ENCODE peak calls at places on chromosomes 11 and 22, in eight cellular contexts. K is right atrium auricular region; J is GM23248; N is PC-3; T is lung; O is mammary epithelial cell; B is heart right ventricle; R is CD8-positive, alpha-beta memory T cell. G is an unnamed sample.

GRCh38 chr11:92123540-92123939 is 101.1 kb upstream of the FAT3 start:
- DNase-seq in K (no peak), J (peak; percentile 56), N (peak; percentile 68), T (no peak), O (peak; percentile 72), B (no peak), R (no peak), G (no peak)

GRCh38 chr11:22337571-22338464 is at the start of gene SLC17A6:
- DNase-seq in K (no peak), J (peak; percentile 59), N (peak; percentile 57), T (no peak), O (peak; percentile 31), B (peak; percentile 28), R (no peak), G (peak; percentile 5)

GRCh38 chr11:120400564-120401364 is 64.6 kb downstream of the ARHGEF12 start:
- DNase-seq in K (peak; percentile 59), J (peak; percentile 97), N (peak; percentile 97), T (peak; percentile 33), O (peak; percentile 97), B (peak; percentile 25), R (no peak), G (peak; percentile 92)

GRCh38 chr11:68373810-68374501 is 61.6 kb downstream of the LRP5 start:
- DNase-seq in K (peak; percentile 83), J (peak; percentile 50), N (no peak), T (no peak), O (no peak), B (peak; percentile 62), R (no peak), G (peak; percentile 50)

GRCh38 chr11:66324626-66325025 is 7.8 kb upstream of the CD248 start:
- DNase-seq in K (no peak), J (peak; percentile 77), N (no peak), T (no peak), O (no peak), B (no peak), R (no peak), G (no peak)

GRCh38 chr11:8090756-8091155 is 9.7 kb downstream of the TUB start:
- DNase-seq in K (no peak), J (peak; percentile 43), N (peak; percentile 30), T (no peak), O (no peak), B (no peak), R (no peak), G (no peak)

GRCh38 chr11:32858731-32859130 is 29.0 kb downstream of the PRRG4 start:
- DNase-seq in K (no peak), J (no peak), N (peak; percentile 16), T (no peak), O (no peak), B (no peak), R (no peak), G (no peak)

GRCh38 chr22:30062256-30062655 is 18.0 kb upstream of the HORMAD2 start:
- DNase-seq in K (no peak), J (no peak), N (no peak), T (no peak), O (no peak), B (no peak), R (no peak), G (no peak)

GRCh38 chr22:43053176-43053575 is 36.0 kb downstream of the TTLL1 start:
- DNase-seq in K (no peak), J (no peak), N (peak; percentile 16), T (no peak), O (no peak), B (no peak), R (no peak), G (no peak)

GRCh38 chr22:24011735-24012068 is 598 bp downstream of the CABIN1 start:
- DNase-seq in K (no peak), J (peak; percentile 34), N (peak; percentile 10), T (no peak), O (no peak), B (no peak), R (no peak), G (peak; percentile 52)

DNA sequence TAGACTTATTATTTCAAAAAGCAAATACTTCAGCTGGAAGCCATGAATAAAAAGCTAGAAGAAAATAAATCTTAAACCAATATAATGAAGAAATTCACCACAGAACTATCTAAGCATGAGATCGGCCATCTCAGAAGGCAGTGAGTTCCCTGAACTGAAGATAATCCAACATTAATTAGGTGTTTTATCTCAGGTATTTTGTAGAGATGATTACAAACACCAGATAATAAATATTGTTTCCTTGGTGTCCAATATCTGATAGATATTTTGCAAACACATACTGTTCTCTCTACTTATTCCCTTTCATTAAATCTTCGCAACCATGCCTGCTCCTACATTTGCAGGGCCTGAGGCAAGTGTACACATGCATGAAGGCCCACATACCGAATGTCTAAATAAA is 26.0 kb upstream of the FAM181B start:
- DNase-seq in K (no peak), J (no peak), N (no peak), T (no peak), O (no peak), B (no peak), R (no peak), G (no peak)
- H3K4me1 ChIP-seq in K (peaks cover 13% of the 10 kb centered on the region), J (no peaks in the 10 kb centered on the region), N (no peaks in the 10 kb centered on the region), T (no peaks in the 10 kb centered on the region), O (no peaks in the 10 kb centered on the region), B (no peaks in the 10 kb centered on the region), R (peaks cover 19% of the 10 kb centered on the region), G (no peaks in the 10 kb centered on the region)

DNA sequence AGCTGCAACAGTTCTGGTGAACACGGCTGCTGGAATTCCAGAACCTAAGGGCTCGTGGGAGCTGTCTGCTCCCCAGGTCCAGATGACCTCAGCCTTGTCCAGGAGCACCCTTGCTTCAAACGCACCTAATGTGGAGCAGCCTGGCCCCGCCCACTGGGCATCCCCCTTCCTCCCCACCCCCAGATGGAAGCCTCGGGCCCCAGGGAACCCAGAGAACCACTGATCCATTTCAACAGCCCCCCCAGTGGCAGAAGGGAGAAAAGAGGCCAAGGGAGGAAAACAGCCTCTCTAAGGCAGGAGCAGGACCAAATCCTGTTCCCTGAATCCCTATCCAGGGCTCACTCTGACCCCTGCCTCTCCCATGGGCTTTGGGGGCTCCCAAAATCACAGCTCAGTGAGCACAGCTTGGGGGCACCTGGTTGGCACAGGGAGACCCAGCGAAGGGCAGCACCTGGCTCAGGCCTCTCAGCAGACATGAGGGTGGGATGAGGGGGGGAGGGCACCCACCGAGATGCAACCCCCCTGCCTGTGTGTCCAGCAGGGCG is 1.2 kb downstream of the CYTH4 start:
- DNase-seq in K (no peak), J (peak; percentile 21), N (no peak), T (no peak), O (no peak), B (no peak), R (no peak), G (peak; percentile 20)
- H3K4me3 ChIP-seq in K (peak overlapping the region; percentile 25), J (no peak overlapping the region), N (no peak overlapping the region), T (no peak overlapping the region), O (no peak overlapping the region), B (peak overlapping the region; percentile 75), R (peak overlapping the region; percentile 89), G (peak overlapping the region; percentile 49)

GRCh38 chr11:20839231-20839630 is 169.8 kb downstream of the NELL1 start:
- DNase-seq in K (no peak), J (no peak), N (no peak), T (no peak), O (no peak), B (no peak), R (no peak), G (no peak)

GRCh38 chr11:20835561-20835960 is 166.2 kb downstream of the NELL1 start:
- DNase-seq in K (no peak), J (no peak), N (no peak), T (no peak), O (no peak), B (no peak), R (no peak), G (no peak)

DNA sequence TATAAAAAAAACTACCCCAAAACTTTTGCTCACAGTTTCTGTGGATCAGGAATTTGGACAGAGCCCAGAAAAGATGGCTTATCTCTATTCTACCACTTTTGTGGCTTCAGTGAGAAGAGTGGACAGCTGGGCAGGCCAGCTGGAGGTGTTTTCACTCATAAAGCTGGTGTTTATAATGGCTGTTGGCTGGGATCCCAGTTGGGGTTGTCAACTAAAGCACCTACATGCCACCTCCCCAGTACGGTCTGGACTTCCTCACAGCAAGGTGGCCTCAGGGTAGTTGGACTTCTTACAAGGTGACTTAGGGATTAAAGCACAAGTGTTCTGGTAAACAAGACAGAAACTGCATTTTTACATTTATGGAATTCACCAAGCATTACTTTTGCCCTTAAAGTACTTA is 171.0 kb downstream of the NELL1 start:
- DNase-seq in K (no peak), J (no peak), N (no peak), T (no peak), O (no peak), B (no peak), R (no peak), G (peak; percentile 2)
- H3K27ac ChIP-seq in K (no peak overlapping the region), J (no peak overlapping the region), N (no peak overlapping the region), T (no peak overlapping the region), O (no peak overlapping the region), B (no peak overlapping the region), R (no peak overlapping the region), G (no peak overlapping the region)

GRCh38 chr22:45526768-45527360 is 24.2 kb downstream of the FBLN1 start:
- DNase-seq in K (no peak), J (peak; percentile 81), N (no peak), T (no peak), O (no peak), B (no peak), R (no peak), G (no peak)

GRCh38 chr22:45524157-45524556 is 21.5 kb downstream of the FBLN1 start:
- DNase-seq in K (no peak), J (no peak), N (no peak), T (no peak), O (no peak), B (no peak), R (no peak), G (no peak)

GRCh38 chr22:45526263-45526662 is 23.6 kb downstream of the FBLN1 start:
- DNase-seq in K (no peak), J (peak; percentile 42), N (no peak), T (no peak), O (no peak), B (no peak), R (no peak), G (no peak)

GRCh38 chr22:45524966-45525365 is 22.3 kb downstream of the FBLN1 start:
- DNase-seq in K (no peak), J (no peak), N (no peak), T (no peak), O (no peak), B (no peak), R (no peak), G (no peak)

GRCh38 chr22:45525480-45525879 is 22.8 kb downstream of the FBLN1 start:
- DNase-seq in K (no peak), J (no peak), N (no peak), T (no peak), O (no peak), B (no peak), R (no peak), G (no peak)
- H3K4me1 ChIP-seq in K (no peaks in the 10 kb centered on the region), J (peaks cover 38% of the 10 kb centered on the region), N (no peaks in the 10 kb centered on the region), T (no peaks in the 10 kb centered on the region), O (peaks cover 15% of the 10 kb centered on the region), B (no peaks in the 10 kb centered on the region), R (no peaks in the 10 kb centered on the region), G (no peaks in the 10 kb centered on the region)